ENCODE peak calls at places on chromosomes 13 and 19, in six cellular contexts. S is upper lobe of right lung, J is RWPE1, M is memory B cell, Z is prostate gland, D is nephron progenitor cell. X is an unnamed sample.

GRCh38 chr13:112978561-112979405 is 9.8 kb downstream of the MCF2L start:
- DNase-seq in S (no peak), J (no peak), M (no peak), Z (no peak), D (no peak), X (no peak)

GRCh38 chr19:15444505-15445226 is 5.1 kb downstream of the WIZ start:
- DNase-seq in S (no peak), J (no peak), M (no peak), Z (no peak), D (no peak), X (no peak)

GRCh38 chr13:40786568-40786996 is 2.8 kb upstream of the SLC25A15 start:
- DNase-seq in S (no peak), J (no peak), M (no peak), Z (no peak), D (no peak), X (no peak)

GRCh38 chr19:42270346-42271044 is 1.4 kb downstream of the CIC start:
- DNase-seq in S (peak; percentile 80), J (peak; percentile 59), M (no peak), Z (peak; percentile 70), D (no peak), X (peak; percentile 46)

GRCh38 chr13:111657013-111657412 is 336.6 kb downstream of the TEX29 start:
- DNase-seq in S (no peak), J (no peak), M (no peak), Z (no peak), D (no peak), X (no peak)

GRCh38 chr13:109747524-109747923 is 38.9 kb downstream of the IRS2 start:
- DNase-seq in S (no peak), J (no peak), M (no peak), Z (no peak), D (no peak), X (no peak)

GRCh38 chr19:1618157-1619093 is 13.2 kb upstream of the UQCR11 start:
- DNase-seq in S (no peak), J (peak; percentile 47), M (no peak), Z (no peak), D (no peak), X (no peak)

GRCh38 chr13:81987677-81988357 is 1646.9 kb upstream of the SPRY2 start:
- DNase-seq in S (no peak), J (no peak), M (no peak), Z (no peak), D (no peak), X (no peak)

GRCh38 chr13:28324181-28324789 is 170.6 kb downstream of the FLT1 start:
- DNase-seq in S (no peak), J (peak; percentile 63), M (peak; percentile 55), Z (peak; percentile 22), D (peak; percentile 67), X (peak; percentile 24)

GRCh38 chr13:28408235-28408848 is 86.6 kb downstream of the FLT1 start:
- DNase-seq in S (no peak), J (no peak), M (no peak), Z (no peak), D (peak; percentile 21), X (no peak)

GRCh38 chr19:40802300-40803169 is 3.5 kb downstream of the EGLN2 start:
- DNase-seq in S (peak; percentile 73), J (no peak), M (no peak), Z (no peak), D (no peak), X (no peak)

GRCh38 chr13:26991508-26992181 is 180.0 kb downstream of the USP12 start:
- DNase-seq in S (no peak), J (no peak), M (no peak), Z (no peak), D (no peak), X (no peak)

GRCh38 chr19:42199440-42200115 is 17.9 kb downstream of the DEDD2 start:
- DNase-seq in S (peak; percentile 77), J (peak; percentile 85), M (peak; percentile 44), Z (peak; percentile 43), D (no peak), X (no peak)

GRCh38 chr19:43950834-43951626 is at the start of gene ZNF221:
- DNase-seq in S (peak; percentile 93), J (peak; percentile 87), M (peak; percentile 36), Z (peak; percentile 93), D (peak; percentile 82), X (peak; percentile 36)

GRCh38 chr19:1576242-1577089 is 8.3 kb upstream of the MEX3D start:
- DNase-seq in S (no peak), J (no peak), M (no peak), Z (no peak), D (no peak), X (no peak)

GRCh38 chr13:43874512-43875092 is 4.9 kb downstream of the CCDC122 start:
- DNase-seq in S (no peak), J (no peak), M (no peak), Z (no peak), D (no peak), X (no peak)

GRCh38 chr13:103403148-103403740 is 337.0 kb upstream of the SLC10A2 start:
- DNase-seq in S (no peak), J (peak; percentile 6), M (no peak), Z (no peak), D (no peak), X (no peak)

GRCh38 chr13:53200498-53201453 is 172.2 kb downstream of the OLFM4 start:
- DNase-seq in S (peak; percentile 69), J (peak; percentile 20), M (no peak), Z (peak; percentile 34), D (peak; percentile 94), X (no peak)

GRCh38 chr19:18208098-18208951 is 4.5 kb upstream of the RAB3A start:
- DNase-seq in S (peak; percentile 75), J (no peak), M (peak; percentile 61), Z (no peak), D (peak; percentile 58), X (peak; percentile 49)

GRCh38 chr19:53537523-53538377 is at the start of gene ZNF331:
- DNase-seq in S (peak; percentile 93), J (peak; percentile 65), M (peak; percentile 86), Z (peak; percentile 68), D (peak; percentile 75), X (peak; percentile 88)

GRCh38 chr13:21458457-21458815 is 667 bp downstream of the ZDHHC20 start:
- DNase-seq in S (peak; percentile 80), J (peak; percentile 55), M (no peak), Z (peak; percentile 64), D (peak; percentile 36), X (peak; percentile 52)

GRCh38 chr13:25352230-25352629 is 19.5 kb upstream of the ATP8A2 start:
- DNase-seq in S (no peak), J (no peak), M (no peak), Z (no peak), D (no peak), X (no peak)

GRCh38 chr19:5262721-5263120 is 77.9 kb downstream of the PTPRS start:
- DNase-seq in S (no peak), J (no peak), M (no peak), Z (no peak), D (no peak), X (no peak)

GRCh38 chr19:32649751-32650150 is 25.2 kb downstream of the ANKRD27 start:
- DNase-seq in S (no peak), J (no peak), M (no peak), Z (no peak), D (no peak), X (no peak)

GRCh38 chr13:97226788-97227627 is 4.9 kb downstream of the MBNL2 start:
- DNase-seq in S (no peak), J (no peak), M (no peak), Z (no peak), D (no peak), X (peak; percentile 40)

GRCh38 chr19:3413796-3414327 is 47.5 kb downstream of the NFIC start:
- DNase-seq in S (no peak), J (no peak), M (no peak), Z (no peak), D (no peak), X (no peak)

GRCh38 chr19:11538232-11539036 is at the start of gene CNN1:
- DNase-seq in S (no peak), J (no peak), M (no peak), Z (no peak), D (peak; percentile 62), X (no peak)

GRCh38 chr13:113670541-113670940 is 3.5 kb downstream of the GRK1 start:
- DNase-seq in S (peak; percentile 46), J (no peak), M (no peak), Z (no peak), D (no peak), X (no peak)

GRCh38 chr13:92225861-92226260 is 827.4 kb downstream of the GPC5 start:
- DNase-seq in S (no peak), J (no peak), M (no peak), Z (no peak), D (no peak), X (no peak)

GRCh38 chr13:64130600-64130999 is 2715.0 kb upstream of the PCDH20 start:
- DNase-seq in S (peak; percentile 55), J (no peak), M (no peak), Z (no peak), D (no peak), X (no peak)

GRCh38 chr13:29543230-29544215 is 52.0 kb downstream of the SLC7A1 start:
- DNase-seq in S (no peak), J (no peak), M (no peak), Z (no peak), D (no peak), X (no peak)

GRCh38 chr13:110624766-110625756 is 9.7 kb downstream of the NAXD start:
- DNase-seq in S (no peak), J (no peak), M (no peak), Z (no peak), D (peak; percentile 32), X (no peak)

GRCh38 chr13:43878897-43879322 is 630 bp downstream of the CCDC122 start:
- DNase-seq in S (peak; percentile 90), J (peak; percentile 29), M (no peak), Z (peak; percentile 50), D (no peak), X (peak; percentile 0)

GRCh38 chr13:25111557-25111956 is 15.6 kb downstream of the PABPC3 start:
- DNase-seq in S (no peak), J (peak; percentile 15), M (no peak), Z (no peak), D (no peak), X (no peak)

GRCh38 chr13:83333614-83334388 is 548.5 kb downstream of the SLITRK1 start:
- DNase-seq in S (no peak), J (no peak), M (no peak), Z (no peak), D (no peak), X (no peak)

GRCh38 chr13:25281193-25281936 is 5.9 kb downstream of the MTMR6 start:
- DNase-seq in S (no peak), J (no peak), M (no peak), Z (no peak), D (no peak), X (no peak)

GRCh38 chr13:49374585-49375290 is 69.1 kb downstream of the CAB39L start:
- DNase-seq in S (no peak), J (peak; percentile 59), M (no peak), Z (no peak), D (no peak), X (no peak)

X was measured in CD4-positive, alpha-beta T cell.